ENCODE peak calls at places on chromosome 16, in nine cellular contexts. F is H9, Y is G401, N is T-helper 1 cell, D is AG08396, U is AG10803, H is MCF 10A, Z is NCI-H1417, M is heart left ventricle. K is an unnamed sample.

GRCh38 chr16:11355862-11356261 is 10.6 kb downstream of the RMI2 start:
- DNase-seq in F (no peak), Y (no peak), N (no peak), D (no peak), U (no peak), H (no peak), Z (no peak), M (no peak), K (no peak)

GRCh38 chr16:58384437-58385055 is 7.7 kb upstream of the GINS3 start:
- DNase-seq in F (no peak), Y (no peak), N (no peak), D (no peak), U (no peak), H (peak), Z (no peak), M (no peak), K (no peak)

GRCh38 chr16:87047221-87048037 is 269.8 kb downstream of the C16orf95 start:
- DNase-seq in F (no peak), Y (no peak), N (no peak), D (no peak), U (no peak), H (no peak), Z (peak), M (no peak), K (peak)

GRCh38 chr16:65548470-65548869 is 426.6 kb upstream of the CDH11 start:
- DNase-seq in F (peak), Y (peak), N (no peak), D (no peak), U (no peak), H (no peak), Z (no peak), M (no peak), K (peak)

GRCh38 chr16:69706256-69706974 is 19.9 kb downstream of the NQO1 start:
- DNase-seq in F (no peak), Y (no peak), N (no peak), D (no peak), U (peak), H (peak), Z (peak), M (no peak), K (no peak)

GRCh38 chr16:74608944-74609343 is 2.0 kb upstream of the GLG1 start:
- DNase-seq in F (no peak), Y (no peak), N (peak), D (no peak), U (no peak), H (no peak), Z (no peak), M (no peak), K (no peak)

GRCh38 chr16:79607587-79607986 is 7.0 kb upstream of the MAF start:
- DNase-seq in F (no peak), Y (no peak), N (no peak), D (peak), U (peak), H (peak), Z (no peak), M (no peak), K (no peak)

GRCh38 chr16:12120331-12120981 is 143.9 kb downstream of the SNX29 start:
- DNase-seq in F (no peak), Y (no peak), N (no peak), D (peak), U (peak), H (no peak), Z (peak), M (peak), K (peak)

GRCh38 chr16:54487933-54488332 is 201.3 kb upstream of the IRX3 start:
- DNase-seq in F (no peak), Y (no peak), N (no peak), D (no peak), U (no peak), H (no peak), Z (no peak), M (no peak), K (no peak)

GRCh38 chr16:19432429-19432828 is 14.7 kb downstream of the TMC5 start:
- DNase-seq in F (no peak), Y (no peak), N (no peak), D (no peak), U (no peak), H (peak), Z (peak), M (no peak), K (no peak)

GRCh38 chr16:23859713-23860269 is 24.0 kb downstream of the PRKCB start:
- DNase-seq in F (no peak), Y (no peak), N (no peak), D (no peak), U (no peak), H (no peak), Z (no peak), M (no peak), K (no peak)

GRCh38 chr16:3188925-3189825 is 1.2 kb downstream of the OR1F1 start:
- DNase-seq in F (peak), Y (peak), N (no peak), D (no peak), U (peak), H (peak), Z (no peak), M (no peak), K (peak)

GRCh38 chr16:57530531-57531252 is 5.7 kb downstream of the CCDC102A start:
- DNase-seq in F (peak), Y (no peak), N (no peak), D (peak), U (no peak), H (no peak), Z (no peak), M (no peak), K (no peak)

GRCh38 chr16:3514621-3515020 is 13.8 kb downstream of the CLUAP1 start:
- DNase-seq in F (no peak), Y (no peak), N (no peak), D (peak), U (peak), H (no peak), Z (no peak), M (no peak), K (no peak)

GRCh38 chr16:30628628-30629342 is 18.6 kb upstream of the ZNF689 start:
- DNase-seq in F (peak), Y (peak), N (peak), D (peak), U (peak), H (peak), Z (peak), M (peak), K (peak)

GRCh38 chr16:46765050-46765449 is 16.9 kb upstream of the MYLK3 start:
- DNase-seq in F (no peak), Y (no peak), N (no peak), D (peak), U (peak), H (peak), Z (no peak), M (no peak), K (no peak)

GRCh38 chr16:14240216-14240843 is 169.2 kb downstream of the MRTFB start:
- DNase-seq in F (no peak), Y (no peak), N (no peak), D (no peak), U (peak), H (no peak), Z (no peak), M (no peak), K (peak)

GRCh38 chr16:75695708-75696107 is 5.6 kb downstream of the DUXB start:
- DNase-seq in F (no peak), Y (no peak), N (no peak), D (no peak), U (no peak), H (peak), Z (peak), M (no peak), K (no peak)